ENCODE peak calls at places on chromosomes 4 and X, in nine cellular contexts. One of them, this sample, is unnamed.

GRCh38 chr4:6699903-6700302 is 6.2 kb downstream of the S100P start:
- DNase-seq in GM03348: no peak
- DNase-seq in stimulated activated CD8-positive, alpha-beta memory T cell treated with anti-CD3 and anti-CD28 coated beads, Interleukin-7, amount 100 ng/mL, for 24 hours: no peak
- DNase-seq in endothelial cell: no peak
- DNase-seq in GM04503: no peak
- DNase-seq in RPMI7951: no peak
- DNase-seq in anterior cingulate cortex: no peak
- DNase-seq in caudate nucleus: no peak
- DNase-seq in stimulated activated CD4-positive, alpha-beta T cell treated with anti-CD3 and anti-CD28 coated beads, Interleukin-4, amount 100 ng/mL, for 1 hour: no peak
- DNase-seq in this sample: no peak

GRCh38 chrX:109943092-109943739 is 59.7 kb upstream of the TMEM164 start:
- DNase-seq in stimulated activated CD4-positive, alpha-beta T cell treated with anti-CD3 and anti-CD28 coated beads, Interleukin-4, amount 100 ng/mL, for 1 hour: no peak
- DNase-seq in anterior cingulate cortex: no peak
- DNase-seq in stimulated activated CD8-positive, alpha-beta memory T cell treated with anti-CD3 and anti-CD28 coated beads, Interleukin-7, amount 100 ng/mL, for 24 hours: no peak
- DNase-seq in GM03348: no peak
- DNase-seq in RPMI7951: no peak
- DNase-seq in GM04503: no peak
- DNase-seq in endothelial cell: no peak
- DNase-seq in caudate nucleus: no peak
- DNase-seq in this sample: no peak

GRCh38 chr4:152536545-152537182 is 772 bp upstream of the FBXW7 start:
- DNase-seq in anterior cingulate cortex: no peak
- DNase-seq in GM04503: no peak
- DNase-seq in stimulated activated CD8-positive, alpha-beta memory T cell treated with anti-CD3 and anti-CD28 coated beads, Interleukin-7, amount 100 ng/mL, for 24 hours: peak; percentile 52
- DNase-seq in GM03348: peak; percentile 35
- DNase-seq in RPMI7951: peak; percentile 33
- DNase-seq in stimulated activated CD4-positive, alpha-beta T cell treated with anti-CD3 and anti-CD28 coated beads, Interleukin-4, amount 100 ng/mL, for 1 hour: no peak
- DNase-seq in endothelial cell: no peak
- DNase-seq in caudate nucleus: no peak
- DNase-seq in this sample: no peak

GRCh38 chrX:32874839-32875238 is 336.5 kb downstream of the DMD start:
- DNase-seq in caudate nucleus: no peak
- DNase-seq in RPMI7951: no peak
- DNase-seq in GM03348: no peak
- DNase-seq in endothelial cell: no peak
- DNase-seq in GM04503: no peak
- DNase-seq in anterior cingulate cortex: no peak
- DNase-seq in stimulated activated CD4-positive, alpha-beta T cell treated with anti-CD3 and anti-CD28 coated beads, Interleukin-4, amount 100 ng/mL, for 1 hour: no peak
- DNase-seq in stimulated activated CD8-positive, alpha-beta memory T cell treated with anti-CD3 and anti-CD28 coated beads, Interleukin-7, amount 100 ng/mL, for 24 hours: no peak
- DNase-seq in this sample: no peak

GRCh38 chr4:110865611-110866254 is 242.9 kb upstream of the PITX2 start:
- DNase-seq in GM03348: peak; percentile 50
- DNase-seq in GM04503: peak; percentile 76
- DNase-seq in RPMI7951: no peak
- DNase-seq in stimulated activated CD4-positive, alpha-beta T cell treated with anti-CD3 and anti-CD28 coated beads, Interleukin-4, amount 100 ng/mL, for 1 hour: no peak
- DNase-seq in caudate nucleus: no peak
- DNase-seq in stimulated activated CD8-positive, alpha-beta memory T cell treated with anti-CD3 and anti-CD28 coated beads, Interleukin-7, amount 100 ng/mL, for 24 hours: no peak
- DNase-seq in anterior cingulate cortex: no peak
- DNase-seq in endothelial cell: no peak
- DNase-seq in this sample: no peak

GRCh38 chr4:126954537-126955291 is 678.0 kb upstream of the INTU start:
- DNase-seq in anterior cingulate cortex: no peak
- DNase-seq in GM04503: no peak
- DNase-seq in caudate nucleus: no peak
- DNase-seq in GM03348: peak; percentile 20
- DNase-seq in stimulated activated CD4-positive, alpha-beta T cell treated with anti-CD3 and anti-CD28 coated beads, Interleukin-4, amount 100 ng/mL, for 1 hour: no peak
- DNase-seq in RPMI7951: peak; percentile 16
- DNase-seq in endothelial cell: no peak
- DNase-seq in stimulated activated CD8-positive, alpha-beta memory T cell treated with anti-CD3 and anti-CD28 coated beads, Interleukin-7, amount 100 ng/mL, for 24 hours: no peak
- DNase-seq in this sample: no peak

GRCh38 chr4:75997946-75998345 is 7.2 kb upstream of the SDAD1 start:
- DNase-seq in caudate nucleus: no peak
- DNase-seq in stimulated activated CD8-positive, alpha-beta memory T cell treated with anti-CD3 and anti-CD28 coated beads, Interleukin-7, amount 100 ng/mL, for 24 hours: no peak
- DNase-seq in anterior cingulate cortex: no peak
- DNase-seq in GM04503: no peak
- DNase-seq in stimulated activated CD4-positive, alpha-beta T cell treated with anti-CD3 and anti-CD28 coated beads, Interleukin-4, amount 100 ng/mL, for 1 hour: no peak
- DNase-seq in GM03348: no peak
- DNase-seq in RPMI7951: no peak
- DNase-seq in endothelial cell: no peak
- DNase-seq in this sample: no peak

GRCh38 chrX:130144509-130144908 is 21.1 kb downstream of the AIFM1 start:
- DNase-seq in RPMI7951: no peak
- DNase-seq in stimulated activated CD4-positive, alpha-beta T cell treated with anti-CD3 and anti-CD28 coated beads, Interleukin-4, amount 100 ng/mL, for 1 hour: no peak
- DNase-seq in stimulated activated CD8-positive, alpha-beta memory T cell treated with anti-CD3 and anti-CD28 coated beads, Interleukin-7, amount 100 ng/mL, for 24 hours: no peak
- DNase-seq in caudate nucleus: no peak
- DNase-seq in GM03348: peak; percentile 3
- DNase-seq in GM04503: no peak
- DNase-seq in anterior cingulate cortex: no peak
- DNase-seq in endothelial cell: no peak
- DNase-seq in this sample: no peak

GRCh38 chr4:6172093-6172926 is 28.0 kb downstream of the JAKMIP1 start:
- DNase-seq in caudate nucleus: no peak
- DNase-seq in GM03348: no peak
- DNase-seq in RPMI7951: no peak
- DNase-seq in endothelial cell: no peak
- DNase-seq in stimulated activated CD8-positive, alpha-beta memory T cell treated with anti-CD3 and anti-CD28 coated beads, Interleukin-7, amount 100 ng/mL, for 24 hours: peak; percentile 7
- DNase-seq in anterior cingulate cortex: no peak
- DNase-seq in GM04503: no peak
- DNase-seq in stimulated activated CD4-positive, alpha-beta T cell treated with anti-CD3 and anti-CD28 coated beads, Interleukin-4, amount 100 ng/mL, for 1 hour: no peak
- DNase-seq in this sample: no peak

GRCh38 chrX:64758047-64758446 is 218.2 kb downstream of the ZC4H2 start:
- DNase-seq in GM03348: no peak
- DNase-seq in stimulated activated CD4-positive, alpha-beta T cell treated with anti-CD3 and anti-CD28 coated beads, Interleukin-4, amount 100 ng/mL, for 1 hour: no peak
- DNase-seq in GM04503: no peak
- DNase-seq in RPMI7951: no peak
- DNase-seq in anterior cingulate cortex: no peak
- DNase-seq in stimulated activated CD8-positive, alpha-beta memory T cell treated with anti-CD3 and anti-CD28 coated beads, Interleukin-7, amount 100 ng/mL, for 24 hours: no peak
- DNase-seq in caudate nucleus: no peak
- DNase-seq in endothelial cell: no peak
- DNase-seq in this sample: no peak

GRCh38 chrX:15242899-15243555 is 26.9 kb downstream of the ASB9 start:
- DNase-seq in caudate nucleus: no peak
- DNase-seq in GM04503: peak; percentile 21
- DNase-seq in anterior cingulate cortex: no peak
- DNase-seq in RPMI7951: peak; percentile 51
- DNase-seq in stimulated activated CD8-positive, alpha-beta memory T cell treated with anti-CD3 and anti-CD28 coated beads, Interleukin-7, amount 100 ng/mL, for 24 hours: no peak
- DNase-seq in GM03348: peak; percentile 54
- DNase-seq in stimulated activated CD4-positive, alpha-beta T cell treated with anti-CD3 and anti-CD28 coated beads, Interleukin-4, amount 100 ng/mL, for 1 hour: peak; percentile 19
- DNase-seq in endothelial cell: peak; percentile 6
- DNase-seq in this sample: no peak

GRCh38 chr4:7419961-7420660 is 14.6 kb downstream of the PSAPL1 start:
- DNase-seq in GM03348: no peak
- DNase-seq in anterior cingulate cortex: no peak
- DNase-seq in stimulated activated CD8-positive, alpha-beta memory T cell treated with anti-CD3 and anti-CD28 coated beads, Interleukin-7, amount 100 ng/mL, for 24 hours: no peak
- DNase-seq in GM04503: no peak
- DNase-seq in endothelial cell: no peak
- DNase-seq in RPMI7951: no peak
- DNase-seq in stimulated activated CD4-positive, alpha-beta T cell treated with anti-CD3 and anti-CD28 coated beads, Interleukin-4, amount 100 ng/mL, for 1 hour: no peak
- DNase-seq in caudate nucleus: no peak
- DNase-seq in this sample: no peak

GRCh38 chr4:152258391-152258790 is 277.5 kb downstream of the FBXW7 start:
- DNase-seq in GM04503: no peak
- DNase-seq in caudate nucleus: no peak
- DNase-seq in RPMI7951: peak; percentile 16
- DNase-seq in stimulated activated CD8-positive, alpha-beta memory T cell treated with anti-CD3 and anti-CD28 coated beads, Interleukin-7, amount 100 ng/mL, for 24 hours: no peak
- DNase-seq in anterior cingulate cortex: no peak
- DNase-seq in stimulated activated CD4-positive, alpha-beta T cell treated with anti-CD3 and anti-CD28 coated beads, Interleukin-4, amount 100 ng/mL, for 1 hour: no peak
- DNase-seq in GM03348: no peak
- DNase-seq in endothelial cell: no peak
- DNase-seq in this sample: no peak

GRCh38 chrX:73182502-73183114 is 32.0 kb downstream of the NAP1L2 start:
- DNase-seq in anterior cingulate cortex: no peak
- DNase-seq in GM03348: no peak
- DNase-seq in GM04503: no peak
- DNase-seq in RPMI7951: no peak
- DNase-seq in caudate nucleus: no peak
- DNase-seq in stimulated activated CD4-positive, alpha-beta T cell treated with anti-CD3 and anti-CD28 coated beads, Interleukin-4, amount 100 ng/mL, for 1 hour: no peak
- DNase-seq in stimulated activated CD8-positive, alpha-beta memory T cell treated with anti-CD3 and anti-CD28 coated beads, Interleukin-7, amount 100 ng/mL, for 24 hours: no peak
- DNase-seq in endothelial cell: no peak
- DNase-seq in this sample: no peak

GRCh38 chrX:79524642-79525041 is 157.5 kb upstream of the ITM2A start:
- DNase-seq in stimulated activated CD8-positive, alpha-beta memory T cell treated with anti-CD3 and anti-CD28 coated beads, Interleukin-7, amount 100 ng/mL, for 24 hours: no peak
- DNase-seq in anterior cingulate cortex: no peak
- DNase-seq in GM03348: no peak
- DNase-seq in endothelial cell: peak; percentile 3
- DNase-seq in stimulated activated CD4-positive, alpha-beta T cell treated with anti-CD3 and anti-CD28 coated beads, Interleukin-4, amount 100 ng/mL, for 1 hour: no peak
- DNase-seq in caudate nucleus: no peak
- DNase-seq in RPMI7951: no peak
- DNase-seq in GM04503: no peak
- DNase-seq in this sample: no peak

GRCh38 chr4:100483796-100484195 is 34.0 kb downstream of the EMCN start:
- DNase-seq in RPMI7951: no peak
- DNase-seq in stimulated activated CD4-positive, alpha-beta T cell treated with anti-CD3 and anti-CD28 coated beads, Interleukin-4, amount 100 ng/mL, for 1 hour: no peak
- DNase-seq in GM04503: no peak
- DNase-seq in endothelial cell: no peak
- DNase-seq in stimulated activated CD8-positive, alpha-beta memory T cell treated with anti-CD3 and anti-CD28 coated beads, Interleukin-7, amount 100 ng/mL, for 24 hours: no peak
- DNase-seq in GM03348: no peak
- DNase-seq in caudate nucleus: no peak
- DNase-seq in anterior cingulate cortex: no peak
- DNase-seq in this sample: no peak

GRCh38 chrX:154526901-154527675 is 11.1 kb upstream of the FAM3A start:
- DNase-seq in anterior cingulate cortex: peak; percentile 25
- DNase-seq in caudate nucleus: no peak
- DNase-seq in stimulated activated CD4-positive, alpha-beta T cell treated with anti-CD3 and anti-CD28 coated beads, Interleukin-4, amount 100 ng/mL, for 1 hour: peak; percentile 63
- DNase-seq in endothelial cell: peak; percentile 64
- DNase-seq in stimulated activated CD8-positive, alpha-beta memory T cell treated with anti-CD3 and anti-CD28 coated beads, Interleukin-7, amount 100 ng/mL, for 24 hours: peak; percentile 25
- DNase-seq in GM04503: no peak
- DNase-seq in RPMI7951: peak; percentile 66
- DNase-seq in GM03348: peak; percentile 72
- DNase-seq in this sample: peak; percentile 79

GRCh38 chr4:56821394-56822263 is at the start of gene SPINK2:
- DNase-seq in stimulated activated CD4-positive, alpha-beta T cell treated with anti-CD3 and anti-CD28 coated beads, Interleukin-4, amount 100 ng/mL, for 1 hour: peak; percentile 72
- DNase-seq in anterior cingulate cortex: no peak
- DNase-seq in GM04503: no peak
- DNase-seq in GM03348: no peak
- DNase-seq in stimulated activated CD8-positive, alpha-beta memory T cell treated with anti-CD3 and anti-CD28 coated beads, Interleukin-7, amount 100 ng/mL, for 24 hours: peak; percentile 34
- DNase-seq in RPMI7951: no peak
- DNase-seq in caudate nucleus: no peak
- DNase-seq in endothelial cell: peak; percentile 46
- DNase-seq in this sample: peak; percentile 84

This sample was measured in ecto neural progenitor cell.